ENCODE peak calls at places on chromosomes 5 and 9, in nine cellular contexts. E is SW 1271; P is activated CD8-positive, alpha-beta memory T cell treated with anti-CD3 and anti-CD28 coated beads, Interleukin-2, amount 50 U/mL, for 48 hours; R is activated CD4-positive, alpha-beta T cell treated with anti-CD3 and anti-CD28 coated beads, Interleukin-2, amount 50 U/mL, for 48 hours; F is stimulated activated CD4-positive, alpha-beta T cell treated with anti-CD3 and anti-CD28 coated beads, Interleukin-15, amount 100 ng/mL, for 24 hours; L is lung microvascular endothelial cell; M is NCI-H1694; H is mucosa of gallbladder; V is kidney. Q is an unnamed sample.

GRCh38 chr5:2538169-2538568 is 213.3 kb downstream of the IRX2 start:
- DNase-seq in L (no peak), P (no peak), M (no peak), E (no peak), R (no peak), F (no peak), H (no peak), V (no peak), Q (no peak)

GRCh38 chr9:107870927-107871720 is 381.6 kb upstream of the KLF4 start:
- DNase-seq in P (no peak), F (no peak), L (no peak), H (no peak), R (no peak), M (no peak), V (no peak), E (no peak), Q (no peak)

GRCh38 chr5:157961828-157962390 is 103.0 kb upstream of the CLINT1 start:
- DNase-seq in P (no peak), H (no peak), F (no peak), E (no peak), M (no peak), L (no peak), R (no peak), V (no peak), Q (no peak)

GRCh38 chr5:83097582-83098265 is 20.4 kb downstream of the XRCC4 start:
- DNase-seq in P (no peak), M (no peak), H (no peak), F (no peak), E (peak), R (no peak), L (peak), V (no peak), Q (no peak)

GRCh38 chr9:8183618-8184017 is 384.0 kb upstream of the DMAC1 start:
- DNase-seq in E (no peak), R (no peak), V (no peak), H (no peak), P (no peak), M (no peak), F (no peak), L (no peak), Q (no peak)

GRCh38 chr9:99831857-99832557 is 10.3 kb downstream of the NR4A3 start:
- DNase-seq in L (no peak), F (no peak), E (no peak), M (no peak), R (no peak), P (no peak), V (no peak), H (no peak), Q (no peak)

GRCh38 chr9:24899463-24899862 is 353.8 kb upstream of the IZUMO3 start:
- DNase-seq in M (no peak), H (no peak), V (no peak), P (no peak), E (no peak), F (no peak), L (no peak), R (no peak), Q (no peak)

GRCh38 chr5:68419637-68420452 is 204.3 kb downstream of the PIK3R1 start:
- DNase-seq in F (no peak), H (no peak), V (peak), L (peak), M (no peak), R (no peak), P (no peak), E (no peak), Q (no peak)

GRCh38 chr5:10421841-10422691 is 19.6 kb upstream of the ROPN1L start:
- DNase-seq in F (no peak), R (no peak), P (no peak), H (no peak), E (no peak), L (peak), V (no peak), M (no peak), Q (no peak)

GRCh38 chr5:161975350-161975749 is 92.2 kb upstream of the GABRG2 start:
- DNase-seq in V (no peak), P (no peak), L (no peak), M (no peak), F (no peak), E (no peak), R (no peak), H (no peak), Q (no peak)

GRCh38 chr5:95864456-95864855 is 41.9 kb upstream of the GLRX start:
- DNase-seq in L (no peak), P (peak), F (no peak), V (no peak), E (no peak), H (no peak), R (no peak), M (no peak), Q (no peak)

GRCh38 chr5:53814819-53815218 is 254.4 kb downstream of the NDUFS4 start:
- DNase-seq in E (no peak), F (no peak), H (no peak), R (no peak), V (no peak), P (no peak), M (no peak), L (no peak), Q (no peak)

GRCh38 chr9:94717656-94718225 is 8.8 kb upstream of the AOPEP start:
- DNase-seq in V (no peak), E (no peak), H (no peak), F (no peak), M (no peak), R (no peak), P (no peak), L (no peak), Q (no peak)

GRCh38 chr9:83651558-83651957 is 28.6 kb downstream of the IDNK start:
- DNase-seq in H (no peak), R (no peak), L (no peak), V (no peak), F (no peak), P (no peak), M (no peak), E (no peak), Q (no peak)

GRCh38 chr5:61251874-61252642 is 80.0 kb upstream of the ZSWIM6 start:
- DNase-seq in R (no peak), L (no peak), E (no peak), M (no peak), H (no peak), V (no peak), F (no peak), P (no peak), Q (no peak)

GRCh38 chr5:759111-759741 is 25.3 kb downstream of the ZDHHC11B start:
- DNase-seq in L (peak), H (peak), P (peak), F (peak), M (no peak), E (no peak), V (peak), R (peak), Q (peak)

GRCh38 chr9:13806731-13807130 is 507.2 kb downstream of the NFIB start:
- DNase-seq in R (no peak), L (no peak), M (no peak), P (no peak), E (no peak), H (no peak), F (no peak), V (no peak), Q (no peak)

GRCh38 chr9:96071245-96072124 is 196.0 kb downstream of the ERCC6L2 start:
- DNase-seq in V (no peak), P (no peak), H (no peak), M (no peak), L (peak), R (peak), F (peak), E (peak), Q (no peak)

GRCh38 chr9:113296796-113297558 is 6.2 kb downstream of the RNF183 start:
- DNase-seq in M (peak), R (no peak), P (no peak), L (no peak), E (no peak), H (no peak), V (no peak), F (no peak), Q (no peak)

GRCh38 chr5:19605846-19606407 is 382.1 kb downstream of the CDH18 start:
- DNase-seq in F (no peak), L (no peak), P (no peak), H (no peak), E (no peak), R (no peak), V (no peak), M (no peak), Q (no peak)

GRCh38 chr9:131773911-131774379 is 34.1 kb upstream of the RAPGEF1 start:
- DNase-seq in V (peak), E (no peak), P (peak), R (peak), M (no peak), L (peak), H (peak), F (peak), Q (peak)

GRCh38 chr5:94181940-94182339 is 436.5 kb downstream of the KIAA0825 start:
- DNase-seq in V (no peak), P (no peak), M (no peak), H (no peak), R (no peak), L (no peak), E (peak), F (no peak), Q (no peak)

GRCh38 chr9:91943876-91944470 is 6.1 kb downstream of the ROR2 start:
- DNase-seq in E (no peak), V (no peak), P (no peak), H (no peak), R (no peak), M (no peak), L (no peak), F (no peak), Q (no peak)

GRCh38 chr9:134928796-134929559 is 11.3 kb upstream of the FCN1 start:
- DNase-seq in P (no peak), L (no peak), E (no peak), R (no peak), V (peak), H (peak), F (no peak), M (no peak), Q (no peak)

GRCh38 chr5:115243412-115243811 is 19.3 kb downstream of the PGGT1B start:
- DNase-seq in F (no peak), V (no peak), M (no peak), R (no peak), E (peak), H (no peak), P (no peak), L (peak), Q (no peak)

GRCh38 chr5:5140051-5141010 is at the start of gene ADAMTS16:
- DNase-seq in R (no peak), E (no peak), F (peak), M (no peak), P (no peak), H (no peak), V (no peak), L (no peak), Q (no peak)

GRCh38 chr9:132878695-132879064 is at the start of gene SPACA9:
- DNase-seq in V (peak), H (peak), P (peak), L (peak), M (no peak), F (peak), R (peak), E (peak), Q (peak)

GRCh38 chr9:34659592-34660253 is 2.7 kb downstream of the CCL27 start:
- DNase-seq in L (no peak), M (no peak), H (no peak), V (no peak), F (no peak), P (no peak), R (no peak), E (no peak), Q (no peak)

GRCh38 chr9:93684806-93685553 is 108.6 kb downstream of the PHF2 start:
- DNase-seq in P (no peak), H (peak), V (no peak), R (no peak), M (no peak), F (no peak), E (no peak), L (peak), Q (no peak)

GRCh38 chr5:135012033-135012588 is 21.9 kb downstream of the PITX1 start:
- DNase-seq in E (no peak), F (no peak), R (no peak), H (no peak), L (no peak), M (no peak), P (no peak), V (peak), Q (no peak)

GRCh38 chr9:135533093-135533492 is 11.9 kb downstream of the LCN1 start:
- DNase-seq in V (no peak), P (peak), M (no peak), E (peak), L (no peak), F (no peak), H (no peak), R (no peak), Q (peak)